ENCODE peak calls at places on chromosomes 11 and 22, in seven cellular contexts. Z is neuronal stem cell, Q is H9, C is IMR-90, P is mesenchymal stem cell, K is mesendoderm, W is H1. F is an unnamed sample.

GRCh38 chr22:49020314-49020713 is 807.4 kb downstream of the BRD1 start:
- DNase-seq in Z (no peak), Q (no peak), C (no peak), P (no peak), K (no peak), W (no peak), F (no peak)

GRCh38 chr11:46332568-46333128 is 14.6 kb upstream of the DGKZ start:
- DNase-seq in Z (no peak), Q (peak; percentile 53), C (no peak), P (no peak), K (no peak), W (peak; percentile 72), F (no peak)

GRCh38 chr11:19730373-19730772 is 17.7 kb downstream of the NAV2 start:
- DNase-seq in Z (no peak), Q (no peak), C (no peak), P (no peak), K (no peak), W (no peak), F (no peak)

GRCh38 chr11:4626207-4627105 is 10.8 kb upstream of the OR51D1 start:
- DNase-seq in Z (peak; percentile 85), Q (peak; percentile 75), C (peak; percentile 79), P (peak; percentile 67), K (peak; percentile 81), W (peak; percentile 84), F (peak; percentile 90)

GRCh38 chr22:39725351-39726035 is 154.9 kb downstream of the CACNA1I start:
- DNase-seq in Z (no peak), Q (no peak), C (no peak), P (no peak), K (no peak), W (peak; percentile 23), F (no peak)

GRCh38 chr11:72586591-72587090 is 87.6 kb downstream of the PDE2A start:
- DNase-seq in Z (no peak), Q (no peak), C (no peak), P (no peak), K (no peak), W (no peak), F (no peak)

GRCh38 chr11:62398011-62398994 is 20.5 kb upstream of the SCGB1A1 start:
- DNase-seq in Z (no peak), Q (no peak), C (peak; percentile 44), P (peak; percentile 62), K (peak; percentile 92), W (no peak), F (peak; percentile 57)

GRCh38 chr11:122917311-122917710 is 34.8 kb downstream of the JHY start:
- DNase-seq in Z (no peak), Q (no peak), C (peak; percentile 32), P (no peak), K (no peak), W (no peak), F (no peak)

GRCh38 chr11:33835143-33835878 is 56.6 kb downstream of the LMO2 start:
- DNase-seq in Z (no peak), Q (no peak), C (peak; percentile 76), P (peak; percentile 96), K (no peak), W (no peak), F (peak; percentile 62)

GRCh38 chr11:40062616-40063015 is 1396.8 kb downstream of the LRRC4C start:
- DNase-seq in Z (no peak), Q (no peak), C (no peak), P (no peak), K (no peak), W (no peak), F (no peak)

GRCh38 chr11:83238111-83238510 is 44.6 kb downstream of the ANKRD42 start:
- DNase-seq in Z (no peak), Q (no peak), C (peak; percentile 73), P (no peak), K (no peak), W (no peak), F (no peak)

DNA sequence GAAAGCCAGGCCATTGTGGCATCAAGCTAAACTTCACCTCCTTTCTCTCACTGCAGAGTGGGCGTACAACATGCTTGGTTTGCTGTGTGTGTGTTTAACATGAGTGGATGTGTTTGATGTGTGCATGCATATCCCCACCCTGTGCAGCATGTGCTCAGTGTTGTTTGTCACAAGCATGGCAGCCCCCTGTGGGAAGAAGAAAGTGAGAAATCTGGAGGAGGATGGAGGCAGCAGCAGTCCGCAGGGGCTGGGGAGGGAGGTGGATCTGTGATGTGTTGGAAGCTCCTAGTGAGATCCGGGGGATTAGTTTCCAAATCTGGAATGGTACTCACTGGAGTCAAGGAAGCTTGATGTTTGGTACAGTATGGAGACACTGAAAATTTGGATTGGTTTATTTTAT is 24.1 kb upstream of the CCDC134 start:
- DNase-seq in Z (no peak), Q (no peak), C (no peak), P (no peak), K (no peak), W (no peak), F (no peak)
- H4K8ac ChIP-seq in Z (no peak overlapping the region), Q (no peak overlapping the region), C (no peak overlapping the region), P (no peak overlapping the region), K (no peak overlapping the region), W (no peak overlapping the region), F (no peak overlapping the region)

GRCh38 chr11:748007-748359 is 719 bp downstream of the TALDO1 start:
- DNase-seq in Z (no peak), Q (no peak), C (no peak), P (peak; percentile 53), K (no peak), W (no peak), F (peak; percentile 11)
- H2BK5ac ChIP-seq in Z (peak overlapping the region; percentile 77), Q (no peak overlapping the region), C (peak overlapping the region; percentile 98), P (no peak overlapping the region), K (no peak overlapping the region), W (peak overlapping the region; percentile 83), F (no peak overlapping the region)

DNA sequence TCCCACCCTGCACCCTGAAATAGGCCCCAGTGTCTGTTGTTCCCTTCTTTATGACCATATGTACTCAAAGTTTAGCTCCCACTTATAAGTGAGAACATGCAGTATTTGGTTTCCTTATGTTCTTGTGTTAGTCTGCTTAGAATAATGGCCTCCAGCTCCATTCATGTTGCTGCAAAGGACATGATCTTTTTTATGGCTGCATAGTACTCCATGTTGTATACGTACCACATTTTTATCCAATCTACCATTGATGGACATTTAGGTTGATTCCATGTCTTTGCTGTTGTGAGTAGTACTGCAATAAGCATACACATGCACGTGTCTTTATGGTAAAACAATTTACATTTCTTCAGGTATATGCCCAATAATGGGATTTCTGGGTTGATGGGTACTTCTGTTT is 59.4 kb upstream of the ANGPTL5 start:
- DNase-seq in Z (no peak), Q (no peak), C (no peak), P (no peak), K (no peak), W (no peak), F (no peak)
- H4K8ac ChIP-seq in Z (no peak overlapping the region), Q (no peak overlapping the region), C (no peak overlapping the region), P (no peak overlapping the region), K (no peak overlapping the region), W (no peak overlapping the region), F (no peak overlapping the region)

DNA sequence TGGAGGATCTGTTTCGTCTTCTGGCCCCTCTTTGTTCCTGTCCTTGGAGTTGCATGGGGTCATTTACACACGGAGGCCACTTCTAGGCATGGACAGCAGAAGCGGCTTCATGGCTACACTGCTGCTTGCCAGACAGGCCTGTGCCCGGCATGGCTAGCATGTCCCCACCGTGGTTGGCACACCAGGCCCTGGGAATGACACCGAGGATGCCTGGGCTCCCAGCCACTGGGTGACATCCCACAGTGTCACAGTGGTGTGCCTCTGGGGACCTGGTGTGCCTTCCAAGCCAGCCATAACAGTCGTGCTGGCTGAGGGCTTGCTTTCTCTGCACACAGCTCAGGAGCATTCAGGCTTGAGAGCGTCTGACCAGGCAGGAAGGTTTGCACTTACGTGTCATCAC is 910.1 kb downstream of the TBC1D22A start:
- DNase-seq in Z (no peak), Q (no peak), C (no peak), P (no peak), K (no peak), W (no peak), F (no peak)
- H2BK5ac ChIP-seq in Z (no peak overlapping the region), Q (no peak overlapping the region), C (no peak overlapping the region), P (no peak overlapping the region), K (no peak overlapping the region), W (no peak overlapping the region), F (no peak overlapping the region)

GRCh38 chr22:33553493-33553892 is 366.8 kb downstream of the LARGE1 start:
- DNase-seq in Z (no peak), Q (no peak), C (no peak), P (no peak), K (no peak), W (no peak), F (no peak)
- H4K8ac ChIP-seq in Z (no peak overlapping the region), Q (no peak overlapping the region), C (no peak overlapping the region), P (no peak overlapping the region), K (no peak overlapping the region), W (no peak overlapping the region), F (no peak overlapping the region)

DNA sequence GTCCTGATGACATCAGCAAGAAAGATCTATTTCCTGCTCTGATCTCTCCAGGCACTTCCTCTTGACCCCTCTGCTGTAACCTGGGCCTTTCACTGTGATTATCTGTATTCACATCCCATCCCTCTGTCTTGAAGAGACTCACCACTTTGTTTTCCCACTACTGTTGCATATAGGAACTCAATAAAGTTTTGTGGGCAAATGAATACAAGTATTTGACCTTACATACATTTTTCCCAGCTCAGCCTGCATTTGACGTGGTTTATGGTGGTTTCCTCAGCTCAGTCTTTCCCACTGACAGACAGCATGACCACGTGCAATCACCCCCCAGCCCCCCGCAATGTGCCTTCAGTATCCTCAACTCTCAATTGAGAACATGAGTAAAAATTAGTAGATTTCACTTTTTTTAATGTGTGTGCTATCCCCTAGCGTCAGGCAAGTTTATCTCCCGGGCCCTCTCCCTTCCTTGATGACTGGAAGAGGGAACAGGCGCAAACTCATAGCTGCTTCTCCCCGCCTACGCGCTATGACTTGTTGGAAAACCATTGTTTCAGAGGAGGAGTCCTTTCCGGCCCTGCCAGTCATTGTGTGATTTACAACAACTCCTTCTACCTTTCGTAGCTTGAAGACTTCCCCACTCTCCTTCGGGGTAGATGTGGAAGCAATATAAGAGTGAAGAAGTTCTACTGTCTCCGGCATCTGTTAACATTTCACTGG is 498.5 kb downstream of the NTM start:
- DNase-seq in Z (no peak), Q (no peak), C (peak; percentile 41), P (peak; percentile 14), K (peak; percentile 42), W (no peak), F (no peak)
- H2BK5ac ChIP-seq in Z (no peak overlapping the region), Q (no peak overlapping the region), C (no peak overlapping the region), P (no peak overlapping the region), K (no peak overlapping the region), W (no peak overlapping the region), F (no peak overlapping the region)

GRCh38 chr11:125505518-125505917 is 9.5 kb upstream of the FEZ1 start:
- DNase-seq in Z (no peak), Q (no peak), C (no peak), P (no peak), K (peak; percentile 61), W (no peak), F (no peak)
- H4K8ac ChIP-seq in Z (no peak overlapping the region), Q (no peak overlapping the region), C (no peak overlapping the region), P (no peak overlapping the region), K (no peak overlapping the region), W (no peak overlapping the region), F (no peak overlapping the region)

DNA sequence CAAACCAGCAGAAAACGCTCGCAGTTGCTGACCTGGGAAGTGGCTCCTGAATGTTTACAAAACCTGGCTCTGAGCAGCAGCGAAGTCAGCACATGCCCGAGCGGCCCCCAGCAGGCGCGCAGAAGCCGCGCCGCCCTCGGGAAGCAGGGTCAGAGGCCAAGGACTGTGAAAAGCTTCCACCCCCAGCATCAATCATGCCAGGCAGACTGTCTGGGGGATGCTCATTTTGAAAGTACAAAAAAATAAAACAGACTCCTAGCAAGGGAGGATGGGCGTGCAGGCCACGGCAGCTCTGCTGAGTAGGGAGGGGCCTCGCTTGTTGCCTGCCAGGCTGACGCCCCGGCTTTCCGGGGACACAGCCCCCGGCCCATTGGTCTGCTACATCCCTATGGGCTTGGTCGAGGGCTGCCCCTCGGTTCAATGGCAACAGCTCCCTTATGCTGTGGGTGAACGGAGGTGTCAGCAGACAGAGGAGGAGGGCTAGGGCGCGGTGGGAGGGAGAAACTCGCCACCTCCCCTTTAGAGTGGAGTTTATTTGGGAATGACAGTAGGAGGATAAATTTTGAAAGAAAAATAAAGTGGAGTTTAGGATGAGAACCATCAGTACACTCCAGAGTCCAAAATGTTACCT is 37.7 kb upstream of the GNB1L start:
- DNase-seq in Z (no peak), Q (no peak), C (peak; percentile 53), P (peak; percentile 56), K (no peak), W (no peak), F (no peak)
- H2BK5ac ChIP-seq in Z (no peak overlapping the region), Q (no peak overlapping the region), C (peak overlapping the region; percentile 97), P (peak overlapping the region; percentile 48), K (no peak overlapping the region), W (peak overlapping the region; percentile 90), F (peak overlapping the region; percentile 94)